ENCODE peak calls at places on chromosomes 13 and 19, in seven cellular contexts. One of them, this sample, is unnamed.

GRCh38 chr19:6333439-6333838 is at the start of gene ACER1:
- DNase-seq in heart right ventricle: no peak
- DNase-seq in H1: no peak
- DNase-seq in WTC11: no peak
- DNase-seq in AG09319: no peak
- DNase-seq in suprapubic skin: peak; percentile 62
- DNase-seq in esophagus squamous epithelium: no peak
- DNase-seq in this sample: no peak

GRCh38 chr13:40259899-40260298 is 406.5 kb downstream of the FOXO1 start:
- DNase-seq in heart right ventricle: no peak
- DNase-seq in H1: no peak
- DNase-seq in WTC11: no peak
- DNase-seq in AG09319: no peak
- DNase-seq in suprapubic skin: no peak
- DNase-seq in esophagus squamous epithelium: no peak
- DNase-seq in this sample: no peak

GRCh38 chr19:38319421-38320258 is at the start of gene KCNK6:
- DNase-seq in heart right ventricle: peak; percentile 58
- DNase-seq in H1: no peak
- DNase-seq in WTC11: peak; percentile 66
- DNase-seq in AG09319: no peak
- DNase-seq in suprapubic skin: peak; percentile 76
- DNase-seq in esophagus squamous epithelium: no peak
- DNase-seq in this sample: peak; percentile 63

GRCh38 chr13:48353590-48353989 is 50.0 kb downstream of the RB1 start:
- DNase-seq in heart right ventricle: no peak
- DNase-seq in H1: no peak
- DNase-seq in WTC11: no peak
- DNase-seq in AG09319: no peak
- DNase-seq in suprapubic skin: no peak
- DNase-seq in esophagus squamous epithelium: no peak
- DNase-seq in this sample: no peak

GRCh38 chr13:21683034-21683733 is 12.3 kb downstream of the FGF9 start:
- DNase-seq in heart right ventricle: no peak
- DNase-seq in H1: no peak
- DNase-seq in WTC11: no peak
- DNase-seq in AG09319: no peak
- DNase-seq in suprapubic skin: no peak
- DNase-seq in esophagus squamous epithelium: no peak
- DNase-seq in this sample: no peak

GRCh38 chr13:23945612-23946011 is 48.3 kb upstream of the C1QTNF9B start:
- DNase-seq in heart right ventricle: no peak
- DNase-seq in H1: no peak
- DNase-seq in WTC11: peak; percentile 16
- DNase-seq in AG09319: no peak
- DNase-seq in suprapubic skin: no peak
- DNase-seq in esophagus squamous epithelium: no peak
- DNase-seq in this sample: no peak

GRCh38 chr19:900302-901111 is 7.2 kb downstream of the RNU6-9 start:
- DNase-seq in heart right ventricle: no peak
- DNase-seq in H1: no peak
- DNase-seq in WTC11: peak; percentile 73
- DNase-seq in AG09319: no peak
- DNase-seq in suprapubic skin: no peak
- DNase-seq in esophagus squamous epithelium: no peak
- DNase-seq in this sample: peak; percentile 80

GRCh38 chr19:51440846-51441409 is 17.3 kb downstream of the SIGLEC8 start:
- DNase-seq in heart right ventricle: no peak
- DNase-seq in H1: no peak
- DNase-seq in WTC11: no peak
- DNase-seq in AG09319: no peak
- DNase-seq in suprapubic skin: no peak
- DNase-seq in esophagus squamous epithelium: no peak
- DNase-seq in this sample: no peak

GRCh38 chr19:497861-498590 is 1.7 kb downstream of the MADCAM1 start:
- DNase-seq in heart right ventricle: no peak
- DNase-seq in H1: no peak
- DNase-seq in WTC11: no peak
- DNase-seq in AG09319: no peak
- DNase-seq in suprapubic skin: no peak
- DNase-seq in esophagus squamous epithelium: no peak
- DNase-seq in this sample: no peak

GRCh38 chr19:6126335-6126974 is 9.0 kb upstream of the ACSBG2 start:
- DNase-seq in heart right ventricle: no peak
- DNase-seq in H1: no peak
- DNase-seq in WTC11: no peak
- DNase-seq in AG09319: no peak
- DNase-seq in suprapubic skin: no peak
- DNase-seq in esophagus squamous epithelium: no peak
- DNase-seq in this sample: no peak

GRCh38 chr13:44578064-44578394 is 1.9 kb upstream of the TSC22D1 start:
- DNase-seq in heart right ventricle: no peak
- DNase-seq in H1: no peak
- DNase-seq in WTC11: no peak
- DNase-seq in AG09319: peak; percentile 32
- DNase-seq in suprapubic skin: no peak
- DNase-seq in esophagus squamous epithelium: no peak
- DNase-seq in this sample: no peak

GRCh38 chr19:14502334-14503092 is 6.6 kb upstream of the GIPC1 start:
- DNase-seq in heart right ventricle: no peak
- DNase-seq in H1: no peak
- DNase-seq in WTC11: no peak
- DNase-seq in AG09319: no peak
- DNase-seq in suprapubic skin: no peak
- DNase-seq in esophagus squamous epithelium: no peak
- DNase-seq in this sample: no peak

GRCh38 chr13:103638706-103639105 is 572.5 kb upstream of the SLC10A2 start:
- DNase-seq in heart right ventricle: no peak
- DNase-seq in H1: no peak
- DNase-seq in WTC11: no peak
- DNase-seq in AG09319: no peak
- DNase-seq in suprapubic skin: no peak
- DNase-seq in esophagus squamous epithelium: no peak
- DNase-seq in this sample: no peak

GRCh38 chr13:52833261-52833660 is 15.2 kb downstream of the PCDH8 start:
- DNase-seq in heart right ventricle: no peak
- DNase-seq in H1: no peak
- DNase-seq in WTC11: no peak
- DNase-seq in AG09319: no peak
- DNase-seq in suprapubic skin: no peak
- DNase-seq in esophagus squamous epithelium: no peak
- DNase-seq in this sample: no peak

GRCh38 chr13:27926644-27927434 is 7.0 kb downstream of the PDX1 start:
- DNase-seq in heart right ventricle: no peak
- DNase-seq in H1: no peak
- DNase-seq in WTC11: peak; percentile 47
- DNase-seq in AG09319: no peak
- DNase-seq in suprapubic skin: no peak
- DNase-seq in esophagus squamous epithelium: no peak
- DNase-seq in this sample: no peak

GRCh38 chr19:33670398-33670797 is 48.6 kb downstream of the CHST8 start:
- DNase-seq in heart right ventricle: no peak
- DNase-seq in H1: no peak
- DNase-seq in WTC11: no peak
- DNase-seq in AG09319: no peak
- DNase-seq in suprapubic skin: peak; percentile 10
- DNase-seq in esophagus squamous epithelium: no peak
- DNase-seq in this sample: no peak

DNA sequence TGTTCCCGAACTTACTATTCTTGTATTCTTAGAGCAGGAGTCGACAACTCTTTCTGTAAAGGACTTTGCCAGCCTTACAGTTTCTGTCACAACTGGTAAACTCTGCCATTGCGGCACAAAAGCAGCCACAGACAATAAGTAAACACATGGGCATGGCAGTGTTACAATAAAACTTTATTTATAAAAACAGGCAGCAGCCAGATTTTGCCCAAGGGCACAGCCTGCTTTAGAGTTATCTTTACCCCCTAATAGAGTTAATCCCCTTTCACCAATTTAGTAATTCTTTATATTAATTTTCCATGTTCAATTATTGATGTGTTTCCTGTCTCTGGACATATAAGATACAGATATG is 19.4 kb downstream of the DOCK9 start:
- DNase-seq in heart right ventricle: no peak
- DNase-seq in H1: no peak
- DNase-seq in WTC11: no peak
- DNase-seq in AG09319: no peak
- DNase-seq in suprapubic skin: no peak
- DNase-seq in esophagus squamous epithelium: no peak
- DNase-seq in this sample: no peak
- TF ChIP-seq CTCF in heart right ventricle: no peak
- TF ChIP-seq CTCF in H1: no peak
- TF ChIP-seq CTCF in WTC11: no peak
- TF ChIP-seq CTCF in AG09319: no peak
- TF ChIP-seq CTCF in suprapubic skin: no peak
- TF ChIP-seq CTCF in esophagus squamous epithelium: no peak
- TF ChIP-seq CTCF in this sample: no peak

GRCh38 chr13:113058129-113058987 is 47.2 kb upstream of the F7 start:
- DNase-seq in heart right ventricle: peak; percentile 1
- DNase-seq in H1: no peak
- DNase-seq in WTC11: no peak
- DNase-seq in AG09319: no peak
- DNase-seq in suprapubic skin: peak; percentile 19
- DNase-seq in esophagus squamous epithelium: no peak
- DNase-seq in this sample: no peak

GRCh38 chr13:113060557-113061270 is 44.9 kb upstream of the F7 start:
- DNase-seq in heart right ventricle: no peak
- DNase-seq in H1: no peak
- DNase-seq in WTC11: no peak
- DNase-seq in AG09319: no peak
- DNase-seq in suprapubic skin: peak; percentile 55
- DNase-seq in esophagus squamous epithelium: no peak
- DNase-seq in this sample: no peak

GRCh38 chr13:113061271-113061625 is 44.3 kb upstream of the F7 start:
- DNase-seq in heart right ventricle: no peak
- DNase-seq in H1: no peak
- DNase-seq in WTC11: no peak
- DNase-seq in AG09319: no peak
- DNase-seq in suprapubic skin: peak; percentile 51
- DNase-seq in esophagus squamous epithelium: no peak
- DNase-seq in this sample: no peak

GRCh38 chr13:113058988-113059850 is 46.4 kb upstream of the F7 start:
- DNase-seq in heart right ventricle: peak; percentile 3
- DNase-seq in H1: no peak
- DNase-seq in WTC11: no peak
- DNase-seq in AG09319: no peak
- DNase-seq in suprapubic skin: peak; percentile 31
- DNase-seq in esophagus squamous epithelium: no peak
- DNase-seq in this sample: no peak

DNA sequence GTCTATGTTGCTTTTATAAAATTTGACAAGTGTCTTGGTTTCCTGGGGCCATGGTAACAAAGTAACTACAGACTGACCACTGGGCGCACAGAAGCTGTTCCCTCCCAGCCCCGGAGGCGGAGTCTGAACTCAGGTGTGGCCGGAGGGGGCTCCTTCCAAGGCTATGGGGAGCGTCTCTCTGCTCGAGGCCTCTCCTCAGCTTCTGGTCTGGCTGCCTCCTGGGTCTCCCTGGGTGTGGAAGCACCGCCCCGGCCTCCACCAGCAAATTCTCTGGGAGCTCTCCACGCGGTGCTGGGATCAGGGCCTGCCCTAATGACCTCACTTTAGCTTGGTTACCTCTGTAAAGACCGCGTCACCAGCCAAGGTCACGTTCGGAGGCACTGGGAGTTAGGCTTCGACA is 45.7 kb upstream of the F7 start:
- DNase-seq in heart right ventricle: no peak
- DNase-seq in H1: no peak
- DNase-seq in WTC11: no peak
- DNase-seq in AG09319: no peak
- DNase-seq in suprapubic skin: peak; percentile 41
- DNase-seq in esophagus squamous epithelium: no peak
- DNase-seq in this sample: no peak
- TF ChIP-seq CTCF in heart right ventricle: no peak
- TF ChIP-seq CTCF in H1: no peak
- TF ChIP-seq CTCF in WTC11: no peak
- TF ChIP-seq CTCF in AG09319: no peak
- TF ChIP-seq CTCF in suprapubic skin: no peak
- TF ChIP-seq CTCF in esophagus squamous epithelium: no peak
- TF ChIP-seq CTCF in this sample: no peak

GRCh38 chr19:4241824-4242430 is 5.0 kb upstream of the YJU2 start:
- DNase-seq in heart right ventricle: no peak
- DNase-seq in H1: no peak
- DNase-seq in WTC11: no peak
- DNase-seq in AG09319: no peak
- DNase-seq in suprapubic skin: no peak
- DNase-seq in esophagus squamous epithelium: no peak
- DNase-seq in this sample: no peak

DNA sequence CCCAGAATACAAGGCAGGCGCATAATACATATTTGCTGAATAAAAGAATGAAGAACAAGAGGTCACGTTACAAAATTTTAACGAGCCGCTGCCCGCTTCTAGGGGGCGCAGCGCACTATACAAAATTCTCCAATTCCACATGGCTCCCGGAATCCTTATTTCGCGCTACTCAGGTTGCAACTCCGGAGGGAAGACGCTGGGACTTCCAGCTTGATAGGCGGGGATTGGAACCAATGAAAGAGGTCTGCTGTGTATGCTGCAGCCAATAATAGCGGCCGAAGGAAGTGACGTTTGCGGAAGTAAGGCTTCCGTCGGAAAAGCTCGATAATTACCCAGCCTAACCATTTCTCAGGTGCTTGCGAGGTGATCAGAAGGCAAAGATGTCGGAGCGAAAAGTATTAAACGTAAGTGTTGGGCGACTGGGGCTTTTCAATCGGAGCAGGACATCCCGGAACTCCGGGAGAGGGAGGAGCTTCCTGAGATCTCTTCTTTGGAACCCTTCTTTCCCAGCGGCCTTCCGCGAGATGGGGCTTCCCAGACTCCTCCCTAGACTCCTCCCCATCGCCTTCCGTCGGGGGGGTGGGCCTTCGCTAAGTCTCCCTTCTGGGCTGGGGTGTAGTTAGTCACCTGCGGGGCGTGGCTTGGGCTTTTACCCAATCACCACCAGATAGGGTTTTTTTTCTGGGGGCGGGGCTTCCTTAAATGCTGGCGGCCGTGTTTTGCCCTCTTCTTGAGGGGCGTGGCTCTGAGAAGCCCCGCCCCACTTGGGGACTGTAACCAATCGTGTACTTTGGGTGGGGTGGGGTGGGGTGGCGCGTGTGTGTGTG is at the start of gene YJU2:
- DNase-seq in heart right ventricle: peak; percentile 98
- DNase-seq in H1: peak; percentile 98
- DNase-seq in WTC11: peak; percentile 99
- DNase-seq in AG09319: peak; percentile 99
- DNase-seq in suprapubic skin: peak; percentile 99
- DNase-seq in esophagus squamous epithelium: peak; percentile 96
- DNase-seq in this sample: peak; percentile 91
- TF ChIP-seq CTCF in heart right ventricle: peak; percentile 47
- TF ChIP-seq CTCF in H1: peak; percentile 45
- TF ChIP-seq CTCF in WTC11: no peak
- TF ChIP-seq CTCF in AG09319: peak; percentile 57
- TF ChIP-seq CTCF in suprapubic skin: peak; percentile 28
- TF ChIP-seq CTCF in esophagus squamous epithelium: peak; percentile 21
- TF ChIP-seq CTCF in this sample: peak; percentile 67

DNA sequence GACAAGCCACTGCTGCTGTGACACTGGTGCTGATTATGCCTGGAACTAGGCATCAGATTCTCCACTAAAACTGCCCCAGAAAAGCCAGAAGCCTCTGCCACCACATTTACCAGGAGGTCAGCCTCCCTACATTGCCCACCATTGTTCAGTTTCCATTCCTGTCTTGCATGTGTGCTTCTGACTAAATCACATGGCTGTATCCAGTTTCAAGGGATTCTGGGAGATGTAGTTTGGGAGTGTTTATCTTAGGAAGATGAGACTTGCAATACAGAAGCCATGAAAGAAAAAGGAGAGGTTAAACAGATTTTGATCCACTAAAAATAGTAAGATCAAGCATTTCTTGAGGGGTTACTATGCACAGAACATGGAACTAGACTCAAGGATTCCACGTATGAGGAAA is 40.7 kb upstream of the SERPINE3 start:
- DNase-seq in heart right ventricle: no peak
- DNase-seq in H1: no peak
- DNase-seq in WTC11: no peak
- DNase-seq in AG09319: no peak
- DNase-seq in suprapubic skin: no peak
- DNase-seq in esophagus squamous epithelium: no peak
- DNase-seq in this sample: no peak
- TF ChIP-seq CTCF in heart right ventricle: no peak
- TF ChIP-seq CTCF in H1: no peak
- TF ChIP-seq CTCF in WTC11: no peak
- TF ChIP-seq CTCF in AG09319: no peak
- TF ChIP-seq CTCF in suprapubic skin: no peak
- TF ChIP-seq CTCF in esophagus squamous epithelium: no peak
- TF ChIP-seq CTCF in this sample: no peak